ENCODE peak calls at places on chromosomes 5 and 9, in seven cellular contexts. One of them, this sample, is unnamed.

GRCh38 chr5:174283176-174283575 is 237.7 kb downstream of the NSG2 start:
- DNase-seq in GM13977: no peak
- DNase-seq in mucosa of descending colon: no peak
- DNase-seq in CD4-positive, alpha-beta T cell: no peak
- DNase-seq in HFF-Myc: no peak
- DNase-seq in upper lobe of right lung: no peak
- DNase-seq in fibroblast of mammary gland: no peak
- DNase-seq in this sample: no peak

GRCh38 chr5:111454198-111454606 is 58.1 kb downstream of the STARD4 start:
- DNase-seq in GM13977: no peak
- DNase-seq in CD4-positive, alpha-beta T cell: no peak
- DNase-seq in HFF-Myc: peak; percentile 21
- DNase-seq in fibroblast of mammary gland: peak; percentile 49
- DNase-seq in upper lobe of right lung: no peak
- DNase-seq in mucosa of descending colon: no peak
- DNase-seq in this sample: no peak

GRCh38 chr5:41517909-41518308 is 7.5 kb upstream of the PLCXD3 start:
- DNase-seq in fibroblast of mammary gland: peak; percentile 43
- DNase-seq in upper lobe of right lung: no peak
- DNase-seq in GM13977: no peak
- DNase-seq in mucosa of descending colon: no peak
- DNase-seq in HFF-Myc: peak; percentile 9
- DNase-seq in CD4-positive, alpha-beta T cell: no peak
- DNase-seq in this sample: no peak

GRCh38 chr9:109110326-109111014 is 9.3 kb downstream of the TMEM245 start:
- DNase-seq in upper lobe of right lung: no peak
- DNase-seq in mucosa of descending colon: no peak
- DNase-seq in CD4-positive, alpha-beta T cell: no peak
- DNase-seq in GM13977: peak; percentile 38
- DNase-seq in fibroblast of mammary gland: peak; percentile 89
- DNase-seq in HFF-Myc: no peak
- DNase-seq in this sample: no peak

GRCh38 chr9:75161116-75161857 is 73.0 kb downstream of the OSTF1 start:
- DNase-seq in HFF-Myc: no peak
- DNase-seq in CD4-positive, alpha-beta T cell: no peak
- DNase-seq in GM13977: no peak
- DNase-seq in mucosa of descending colon: no peak
- DNase-seq in upper lobe of right lung: no peak
- DNase-seq in fibroblast of mammary gland: no peak
- DNase-seq in this sample: no peak

GRCh38 chr5:62681117-62681850 is 102.7 kb downstream of the LRRC70 start:
- DNase-seq in GM13977: no peak
- DNase-seq in upper lobe of right lung: no peak
- DNase-seq in CD4-positive, alpha-beta T cell: no peak
- DNase-seq in HFF-Myc: no peak
- DNase-seq in mucosa of descending colon: no peak
- DNase-seq in fibroblast of mammary gland: no peak
- DNase-seq in this sample: no peak

GRCh38 chr9:78559449-78559885 is 262.5 kb downstream of the PSAT1 start:
- DNase-seq in fibroblast of mammary gland: peak; percentile 17
- DNase-seq in mucosa of descending colon: no peak
- DNase-seq in HFF-Myc: no peak
- DNase-seq in upper lobe of right lung: no peak
- DNase-seq in GM13977: no peak
- DNase-seq in CD4-positive, alpha-beta T cell: no peak
- DNase-seq in this sample: no peak

GRCh38 chr5:169202969-169203368 is 98.0 kb downstream of the SLIT3 start:
- DNase-seq in GM13977: no peak
- DNase-seq in upper lobe of right lung: no peak
- DNase-seq in CD4-positive, alpha-beta T cell: no peak
- DNase-seq in fibroblast of mammary gland: peak; percentile 60
- DNase-seq in mucosa of descending colon: no peak
- DNase-seq in HFF-Myc: no peak
- DNase-seq in this sample: no peak

GRCh38 chr9:71269859-71270258 is 148.4 kb upstream of the TRPM3 start:
- DNase-seq in HFF-Myc: no peak
- DNase-seq in upper lobe of right lung: no peak
- DNase-seq in GM13977: no peak
- DNase-seq in mucosa of descending colon: no peak
- DNase-seq in fibroblast of mammary gland: no peak
- DNase-seq in CD4-positive, alpha-beta T cell: no peak
- DNase-seq in this sample: no peak

GRCh38 chr5:33894566-33894965 is 2.8 kb upstream of the ADAMTS12 start:
- DNase-seq in mucosa of descending colon: no peak
- DNase-seq in GM13977: no peak
- DNase-seq in upper lobe of right lung: no peak
- DNase-seq in CD4-positive, alpha-beta T cell: no peak
- DNase-seq in fibroblast of mammary gland: no peak
- DNase-seq in HFF-Myc: no peak
- DNase-seq in this sample: no peak

GRCh38 chr9:111897831-111898144 is 1.2 kb downstream of the UGCG start:
- DNase-seq in CD4-positive, alpha-beta T cell: no peak
- DNase-seq in HFF-Myc: no peak
- DNase-seq in upper lobe of right lung: no peak
- DNase-seq in mucosa of descending colon: no peak
- DNase-seq in GM13977: peak; percentile 63
- DNase-seq in fibroblast of mammary gland: peak; percentile 39
- DNase-seq in this sample: no peak

GRCh38 chr9:2494571-2494970 is 127.0 kb upstream of the VLDLR start:
- DNase-seq in CD4-positive, alpha-beta T cell: no peak
- DNase-seq in HFF-Myc: no peak
- DNase-seq in GM13977: no peak
- DNase-seq in mucosa of descending colon: no peak
- DNase-seq in upper lobe of right lung: no peak
- DNase-seq in fibroblast of mammary gland: peak; percentile 52
- DNase-seq in this sample: no peak

GRCh38 chr5:317086-317811 is 4.3 kb upstream of the AHRR start:
- DNase-seq in GM13977: peak; percentile 92
- DNase-seq in upper lobe of right lung: peak; percentile 67
- DNase-seq in fibroblast of mammary gland: peak; percentile 68
- DNase-seq in HFF-Myc: no peak
- DNase-seq in CD4-positive, alpha-beta T cell: no peak
- DNase-seq in mucosa of descending colon: no peak
- DNase-seq in this sample: peak; percentile 82

GRCh38 chr9:17005085-17005484 is 129.8 kb upstream of the CNTLN start:
- DNase-seq in fibroblast of mammary gland: peak; percentile 82
- DNase-seq in mucosa of descending colon: peak; percentile 64
- DNase-seq in upper lobe of right lung: no peak
- DNase-seq in CD4-positive, alpha-beta T cell: no peak
- DNase-seq in HFF-Myc: peak; percentile 41
- DNase-seq in GM13977: no peak
- DNase-seq in this sample: no peak

GRCh38 chr9:113516840-113517577 is 53.5 kb downstream of the RGS3 start:
- DNase-seq in CD4-positive, alpha-beta T cell: peak; percentile 45
- DNase-seq in upper lobe of right lung: no peak
- DNase-seq in GM13977: peak; percentile 85
- DNase-seq in HFF-Myc: no peak
- DNase-seq in mucosa of descending colon: peak; percentile 76
- DNase-seq in fibroblast of mammary gland: no peak
- DNase-seq in this sample: no peak

GRCh38 chr5:148856424-148856823 is 30.0 kb downstream of the ADRB2 start:
- DNase-seq in GM13977: no peak
- DNase-seq in mucosa of descending colon: no peak
- DNase-seq in CD4-positive, alpha-beta T cell: no peak
- DNase-seq in fibroblast of mammary gland: no peak
- DNase-seq in HFF-Myc: no peak
- DNase-seq in upper lobe of right lung: no peak
- DNase-seq in this sample: no peak

GRCh38 chr5:67208403-67208802 is 11.8 kb upstream of the CD180 start:
- DNase-seq in mucosa of descending colon: no peak
- DNase-seq in HFF-Myc: no peak
- DNase-seq in upper lobe of right lung: no peak
- DNase-seq in CD4-positive, alpha-beta T cell: no peak
- DNase-seq in fibroblast of mammary gland: no peak
- DNase-seq in GM13977: no peak
- DNase-seq in this sample: no peak

GRCh38 chr5:11853796-11854195 is 50.5 kb downstream of the CTNND2 start:
- DNase-seq in fibroblast of mammary gland: no peak
- DNase-seq in upper lobe of right lung: no peak
- DNase-seq in HFF-Myc: no peak
- DNase-seq in CD4-positive, alpha-beta T cell: no peak
- DNase-seq in GM13977: no peak
- DNase-seq in mucosa of descending colon: no peak
- DNase-seq in this sample: no peak

GRCh38 chr5:112738180-112738560 is 485 bp downstream of the APC start:
- DNase-seq in GM13977: no peak
- DNase-seq in fibroblast of mammary gland: peak; percentile 5
- DNase-seq in CD4-positive, alpha-beta T cell: no peak
- DNase-seq in upper lobe of right lung: no peak
- DNase-seq in HFF-Myc: no peak
- DNase-seq in mucosa of descending colon: no peak
- DNase-seq in this sample: peak; percentile 22

DNA sequence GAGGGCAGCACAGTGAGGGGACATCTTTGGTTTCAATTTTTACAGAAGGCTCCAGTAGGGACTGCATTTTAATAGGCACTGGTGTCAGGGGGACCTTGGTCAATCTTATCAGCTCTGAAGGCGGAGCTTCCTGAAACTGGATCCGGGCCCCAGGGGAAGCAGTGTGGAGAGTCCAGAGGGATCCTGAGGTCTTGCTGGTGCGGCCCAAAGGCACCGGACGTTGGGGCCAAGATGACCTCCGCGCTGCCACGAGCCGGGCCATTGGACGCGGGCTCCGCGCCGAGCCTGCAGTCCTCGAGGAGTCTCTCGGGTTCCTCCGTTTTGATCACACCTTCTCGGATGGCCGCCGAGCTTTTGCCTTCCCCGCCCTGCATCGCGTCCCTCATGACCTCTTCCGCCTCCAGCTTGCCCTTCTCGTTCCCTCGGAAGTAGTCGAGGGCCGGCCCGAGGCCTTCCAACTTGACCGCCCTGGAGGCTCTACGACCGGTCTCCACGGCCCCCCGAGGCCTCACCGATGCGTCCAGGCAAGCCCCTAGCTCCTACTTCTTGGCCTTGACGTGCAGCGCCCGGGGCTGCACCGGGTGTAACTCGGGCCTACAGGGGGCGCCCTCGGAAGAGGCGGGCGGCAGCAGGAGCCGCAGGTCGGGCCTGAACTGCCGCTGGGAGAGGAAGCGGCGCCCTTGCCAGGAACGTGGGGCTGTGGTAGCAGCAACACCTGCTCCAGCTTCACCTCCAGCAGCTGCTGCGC is 18.8 kb downstream of the C5orf52 start:
- DNase-seq in HFF-Myc: no peak
- DNase-seq in GM13977: no peak
- DNase-seq in mucosa of descending colon: peak; percentile 48
- DNase-seq in fibroblast of mammary gland: no peak
- DNase-seq in upper lobe of right lung: no peak
- DNase-seq in CD4-positive, alpha-beta T cell: no peak
- DNase-seq in this sample: no peak
- TF ChIP-seq CTCF in HFF-Myc: peak; percentile 17
- TF ChIP-seq CTCF in GM13977: no peak
- TF ChIP-seq CTCF in mucosa of descending colon: no peak
- TF ChIP-seq CTCF in fibroblast of mammary gland: no peak
- TF ChIP-seq CTCF in upper lobe of right lung: no peak
- TF ChIP-seq CTCF in CD4-positive, alpha-beta T cell: no peak
- TF ChIP-seq CTCF in this sample: no peak

DNA sequence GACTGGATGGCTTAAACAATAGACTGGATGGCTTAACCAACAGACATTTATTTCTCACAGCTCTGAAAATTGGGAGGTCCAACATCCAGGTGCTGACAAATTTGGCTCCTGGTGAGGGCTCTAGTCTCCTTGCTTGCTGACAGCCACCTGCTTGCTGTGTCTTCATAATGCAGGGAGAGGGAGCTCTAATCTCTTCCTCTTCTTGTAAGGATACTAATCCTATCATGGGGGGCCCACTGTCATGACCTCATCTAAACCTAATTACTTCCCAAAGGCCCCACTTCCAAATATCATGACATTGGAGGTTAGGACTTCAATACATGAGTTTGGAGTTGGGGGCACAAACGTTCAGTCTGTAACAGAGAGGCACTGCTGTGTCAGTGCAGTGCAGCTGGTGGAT is 26.4 kb downstream of the FOXD1 start:
- DNase-seq in GM13977: no peak
- DNase-seq in CD4-positive, alpha-beta T cell: no peak
- DNase-seq in HFF-Myc: no peak
- DNase-seq in upper lobe of right lung: no peak
- DNase-seq in fibroblast of mammary gland: no peak
- DNase-seq in mucosa of descending colon: no peak
- DNase-seq in this sample: no peak
- TF ChIP-seq CTCF in GM13977: no peak
- TF ChIP-seq CTCF in CD4-positive, alpha-beta T cell: no peak
- TF ChIP-seq CTCF in HFF-Myc: peak; percentile 14
- TF ChIP-seq CTCF in upper lobe of right lung: no peak
- TF ChIP-seq CTCF in fibroblast of mammary gland: no peak
- TF ChIP-seq CTCF in mucosa of descending colon: no peak
- TF ChIP-seq CTCF in this sample: no peak

GRCh38 chr5:95284512-95285405 is at the start of gene MCTP1:
- DNase-seq in GM13977: peak; percentile 51
- DNase-seq in mucosa of descending colon: peak; percentile 49
- DNase-seq in HFF-Myc: no peak
- DNase-seq in CD4-positive, alpha-beta T cell: no peak
- DNase-seq in fibroblast of mammary gland: no peak
- DNase-seq in upper lobe of right lung: peak; percentile 70
- DNase-seq in this sample: peak; percentile 63
- TF ChIP-seq CTCF in GM13977: no peak
- TF ChIP-seq CTCF in mucosa of descending colon: no peak
- TF ChIP-seq CTCF in HFF-Myc: no peak
- TF ChIP-seq CTCF in CD4-positive, alpha-beta T cell: no peak
- TF ChIP-seq CTCF in fibroblast of mammary gland: no peak
- TF ChIP-seq CTCF in upper lobe of right lung: no peak
- TF ChIP-seq CTCF in this sample: no peak

GRCh38 chr9:37971107-37971459 is 67.2 kb upstream of the SLC25A51 start:
- DNase-seq in GM13977: no peak
- DNase-seq in upper lobe of right lung: peak; percentile 39
- DNase-seq in mucosa of descending colon: no peak
- DNase-seq in HFF-Myc: no peak
- DNase-seq in fibroblast of mammary gland: peak; percentile 47
- DNase-seq in CD4-positive, alpha-beta T cell: no peak
- DNase-seq in this sample: no peak

GRCh38 chr9:37971691-37972090 is 67.8 kb upstream of the SLC25A51 start:
- DNase-seq in mucosa of descending colon: no peak
- DNase-seq in fibroblast of mammary gland: no peak
- DNase-seq in GM13977: no peak
- DNase-seq in CD4-positive, alpha-beta T cell: no peak
- DNase-seq in HFF-Myc: no peak
- DNase-seq in upper lobe of right lung: no peak
- DNase-seq in this sample: no peak

GRCh38 chr9:37970301-37971106 is 66.6 kb upstream of the SLC25A51 start:
- DNase-seq in CD4-positive, alpha-beta T cell: no peak
- DNase-seq in HFF-Myc: no peak
- DNase-seq in upper lobe of right lung: peak; percentile 49
- DNase-seq in fibroblast of mammary gland: no peak
- DNase-seq in GM13977: no peak
- DNase-seq in mucosa of descending colon: no peak
- DNase-seq in this sample: no peak

GRCh38 chr9:37974506-37975173 is 70.7 kb upstream of the SLC25A51 start:
- DNase-seq in GM13977: no peak
- DNase-seq in mucosa of descending colon: no peak
- DNase-seq in HFF-Myc: no peak
- DNase-seq in fibroblast of mammary gland: no peak
- DNase-seq in CD4-positive, alpha-beta T cell: no peak
- DNase-seq in upper lobe of right lung: peak; percentile 51
- DNase-seq in this sample: no peak

DNA sequence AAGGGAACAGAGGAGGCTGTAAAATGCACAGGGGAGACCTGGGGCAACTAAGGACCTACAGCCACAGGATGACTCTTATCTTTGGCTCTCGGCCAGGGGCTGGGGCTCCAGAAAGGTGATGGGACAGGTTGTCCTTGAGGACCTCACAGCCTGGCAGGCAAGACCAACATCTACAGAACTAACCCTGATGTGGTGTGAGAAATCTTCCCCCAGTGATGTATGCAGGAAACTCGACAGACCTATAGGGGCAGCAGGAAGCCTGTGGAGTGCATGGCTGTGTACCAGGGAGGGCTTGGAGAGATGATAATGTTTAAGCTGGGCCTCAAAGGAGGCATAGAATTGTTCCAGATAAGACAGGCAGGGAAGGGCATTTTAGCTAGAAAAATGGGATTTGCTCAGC is 68.4 kb upstream of the SLC25A51 start:
- DNase-seq in fibroblast of mammary gland: no peak
- DNase-seq in mucosa of descending colon: no peak
- DNase-seq in GM13977: no peak
- DNase-seq in upper lobe of right lung: peak; percentile 46
- DNase-seq in CD4-positive, alpha-beta T cell: no peak
- DNase-seq in HFF-Myc: no peak
- DNase-seq in this sample: no peak
- TF ChIP-seq CTCF in fibroblast of mammary gland: peak; percentile 29
- TF ChIP-seq CTCF in mucosa of descending colon: no peak
- TF ChIP-seq CTCF in GM13977: no peak
- TF ChIP-seq CTCF in upper lobe of right lung: no peak
- TF ChIP-seq CTCF in CD4-positive, alpha-beta T cell: no peak
- TF ChIP-seq CTCF in HFF-Myc: no peak
- TF ChIP-seq CTCF in this sample: no peak